ENCODE peak calls at places on chromosome 3, in seven cellular contexts. I is K562, W is HCT116, T is SK-N-SH, B is GM12878, Q is H1, K is HepG2. O is an unnamed sample.

GRCh38 chr3:177597325-177598109 is 400.2 kb upstream of the TBL1XR1 start:
- DNase-seq in K (no peak), Q (no peak), W (no peak), T (peak; percentile 22), I (peak; percentile 60), B (no peak), O (peak; percentile 92)

GRCh38 chr3:101634591-101635196 is 42.2 kb downstream of the ZBTB11 start:
- DNase-seq in T (no peak), Q (no peak), K (no peak), I (peak; percentile 70), W (no peak), B (no peak), O (no peak)

GRCh38 chr3:194497799-194498575 is 11.2 kb upstream of the ATP13A3 start:
- DNase-seq in B (no peak), Q (no peak), W (no peak), T (no peak), I (no peak), K (peak; percentile 58), O (peak; percentile 87)

GRCh38 chr3:178845446-178846118 is 226.0 kb downstream of the ZMAT3 start:
- DNase-seq in W (no peak), B (no peak), I (no peak), K (no peak), Q (no peak), T (no peak), O (peak; percentile 73)

GRCh38 chr3:1600700-1601418 is 497.8 kb upstream of the CNTN4 start:
- DNase-seq in B (no peak), W (no peak), K (no peak), I (no peak), T (no peak), Q (no peak), O (no peak)

GRCh38 chr3:87313641-87314040 is 37.3 kb upstream of the POU1F1 start:
- DNase-seq in Q (no peak), W (no peak), K (no peak), B (no peak), T (no peak), I (no peak), O (no peak)

GRCh38 chr3:13539285-13539625 is 9.7 kb upstream of the FBLN2 start:
- DNase-seq in I (no peak), Q (no peak), K (no peak), B (no peak), T (no peak), W (no peak), O (no peak)

GRCh38 chr3:60250210-60250609 is 1001.0 kb downstream of the FHIT start:
- DNase-seq in B (no peak), T (no peak), W (no peak), K (no peak), I (no peak), Q (no peak), O (no peak)

GRCh38 chr3:160678447-160678846 is 1.5 kb downstream of the ARL14 start:
- DNase-seq in T (no peak), W (no peak), Q (no peak), K (peak; percentile 45), B (no peak), I (no peak), O (no peak)

GRCh38 chr3:84987709-84988504 is 29.1 kb downstream of the CADM2 start:
- DNase-seq in T (peak; percentile 50), Q (no peak), W (no peak), I (no peak), B (no peak), K (no peak), O (no peak)

GRCh38 chr3:185150561-185150960 is 2.3 kb downstream of the C3orf70 start:
- DNase-seq in B (no peak), I (no peak), W (no peak), Q (no peak), K (no peak), T (no peak), O (no peak)

GRCh38 chr3:46943237-46944187 is 33.0 kb downstream of the CCDC12 start:
- DNase-seq in W (peak; percentile 68), Q (no peak), K (peak; percentile 94), T (no peak), I (no peak), B (no peak), O (no peak)

GRCh38 chr3:52873433-52874159 is 23.8 kb downstream of the STIMATE start:
- DNase-seq in T (no peak), I (peak; percentile 17), K (no peak), B (no peak), Q (no peak), W (no peak), O (no peak)

GRCh38 chr3:173659972-173660371 is 262.4 kb downstream of the NLGN1 start:
- DNase-seq in B (no peak), T (no peak), Q (no peak), W (no peak), I (no peak), K (no peak), O (no peak)

GRCh38 chr3:184513276-184514150 is 48.1 kb upstream of the EPHB3 start:
- DNase-seq in K (peak; percentile 58), I (peak; percentile 78), T (peak; percentile 94), B (peak; percentile 7), Q (peak; percentile 75), W (peak; percentile 69), O (peak; percentile 98)

GRCh38 chr3:15796771-15797599 is 794 bp downstream of the ANKRD28 start:
- DNase-seq in B (no peak), K (peak; percentile 52), I (peak; percentile 42), W (peak; percentile 56), T (peak; percentile 9), Q (no peak), O (no peak)

GRCh38 chr3:157131861-157132260 is 28.1 kb downstream of the CCNL1 start:
- DNase-seq in W (no peak), Q (no peak), B (no peak), T (no peak), K (no peak), I (no peak), O (no peak)

GRCh38 chr3:11306815-11307589 is 34.8 kb downstream of the ATG7 start:
- DNase-seq in I (no peak), Q (no peak), W (no peak), K (no peak), B (no peak), T (no peak), O (no peak)

GRCh38 chr3:34394978-34395748 is 596.7 kb downstream of the PDCD6IP start:
- DNase-seq in I (no peak), T (peak; percentile 5), Q (no peak), B (no peak), W (no peak), K (no peak), O (no peak)

GRCh38 chr3:21944251-21944650 is 193.2 kb upstream of the ZNF385D start:
- DNase-seq in K (no peak), T (no peak), W (no peak), B (no peak), I (no peak), Q (no peak), O (no peak)

DNA sequence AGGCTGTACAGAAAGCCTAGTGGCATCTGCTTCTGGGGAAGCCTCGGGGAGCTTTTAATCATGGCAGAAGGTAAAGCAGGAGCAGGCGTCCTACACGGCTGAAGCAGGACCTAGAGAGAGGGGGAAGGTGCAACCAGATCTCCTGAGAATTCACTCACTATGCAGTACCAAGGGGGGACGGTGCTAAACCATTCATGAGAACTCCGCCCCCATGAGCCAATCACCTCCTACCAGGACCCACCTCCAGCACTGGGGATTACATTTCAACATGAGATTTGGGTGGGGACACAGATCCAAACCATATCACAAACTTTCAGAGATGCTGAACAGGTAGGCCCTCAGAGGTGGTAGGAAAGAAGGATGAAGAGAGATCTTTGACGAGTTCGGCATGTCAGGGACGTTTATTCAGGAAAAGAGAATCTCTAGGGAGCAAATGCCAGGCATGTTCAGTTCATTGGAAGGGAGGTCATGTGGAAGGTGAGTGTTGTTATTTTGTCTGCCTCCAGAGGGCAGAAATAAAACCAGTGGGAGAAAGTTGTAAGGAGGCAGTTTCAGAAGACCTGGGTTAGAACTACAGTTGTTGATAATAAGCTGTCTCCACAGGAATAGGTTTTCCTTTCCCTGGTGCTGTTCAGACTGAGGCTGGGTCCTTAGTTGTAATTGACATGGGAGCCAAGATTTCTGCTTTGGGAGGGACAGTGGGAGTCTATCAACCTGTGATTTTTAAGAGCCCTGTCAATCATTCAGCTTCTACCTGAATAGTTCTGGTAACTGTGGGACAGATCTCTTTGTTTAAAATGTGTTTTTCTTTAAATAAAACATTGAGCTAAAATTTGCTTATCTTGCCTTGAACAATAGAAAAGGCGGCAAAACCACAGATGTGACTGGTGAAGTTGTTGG is 4.3 kb upstream of the FNDC3B start:
- DNase-seq in T (peak; percentile 31), I (peak; percentile 65), B (no peak), Q (no peak), W (peak; percentile 37), K (no peak), O (peak; percentile 85)
- TF ChIP-seq JUND in T (no peak), I (no peak), B (no peak), Q (peak; percentile 10), W (no peak), K (no peak), O (no peak)

DNA sequence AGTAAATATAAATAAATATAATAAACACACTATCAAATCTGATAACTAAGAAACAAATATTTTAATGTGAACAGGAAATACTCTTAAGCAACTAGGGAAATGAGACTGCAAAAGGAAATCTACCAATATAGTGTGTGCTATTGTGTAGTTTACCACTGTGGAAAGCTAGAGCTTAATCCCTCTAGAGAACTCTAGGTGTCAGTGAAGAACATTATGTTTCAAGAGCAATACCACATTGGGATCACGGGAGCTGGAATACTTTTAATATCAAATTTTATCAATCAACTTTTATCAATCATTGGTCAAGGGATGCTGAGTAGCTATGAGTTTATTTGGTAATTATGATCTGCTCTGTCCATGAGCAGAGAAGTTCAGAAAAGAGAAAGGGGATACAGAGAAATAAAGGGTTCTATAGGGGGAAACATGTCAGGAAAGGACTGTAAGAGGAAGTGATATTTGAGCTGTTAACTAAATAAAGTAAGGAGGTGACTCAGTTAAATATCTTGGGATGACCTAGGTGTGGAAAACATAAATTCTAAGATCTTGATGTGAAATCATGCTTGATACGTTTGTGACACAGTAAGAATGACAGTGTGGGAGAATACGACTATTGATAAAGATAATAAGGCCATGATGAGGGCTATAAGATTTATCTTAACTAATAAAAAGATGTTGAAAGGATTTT is 762.2 kb upstream of the ALCAM start:
- DNase-seq in Q (no peak), B (no peak), T (no peak), I (no peak), W (peak; percentile 18), K (no peak), O (peak; percentile 52)
- TF ChIP-seq JUND in Q (no peak), B (no peak), T (no peak), I (no peak), W (no peak), K (no peak), O (no peak)

DNA sequence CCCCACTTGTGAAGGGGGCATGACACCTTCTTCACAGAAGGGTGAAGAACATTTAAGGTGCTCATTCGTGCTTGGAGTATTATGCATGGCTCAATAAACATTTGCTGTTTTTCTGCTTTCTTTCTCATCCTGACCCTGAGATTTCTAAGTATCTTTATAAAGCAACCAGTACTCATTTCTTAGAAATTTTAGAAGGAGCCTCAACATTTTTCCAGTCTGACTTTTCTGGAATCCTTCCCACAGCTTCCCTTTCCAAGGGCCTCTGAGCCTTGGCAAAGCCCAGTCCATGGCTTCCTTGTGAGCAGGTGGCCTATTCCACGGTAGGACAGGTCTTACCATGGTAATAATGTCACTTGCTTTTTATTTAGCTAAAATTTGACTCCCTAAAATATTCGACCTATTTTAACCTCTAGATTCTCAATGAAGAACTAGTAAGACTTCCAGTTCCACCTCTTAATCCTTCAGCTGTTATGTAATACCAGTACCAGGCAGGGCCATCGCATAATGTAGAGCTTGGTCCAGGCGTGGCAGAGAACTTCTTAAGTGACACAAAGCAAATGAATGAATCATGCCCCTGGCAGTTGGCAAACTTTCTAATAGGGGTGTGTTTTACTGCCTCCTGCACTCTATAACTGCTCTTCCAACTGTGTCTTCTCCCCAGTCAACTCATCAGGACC is 1.0 kb upstream of the TM4SF4 start:
- DNase-seq in Q (no peak), T (no peak), K (no peak), B (no peak), W (peak; percentile 19), I (no peak), O (no peak)
- TF ChIP-seq JUND in Q (no peak), T (peak; percentile 49), K (no peak), B (no peak), W (peak; percentile 41), I (no peak), O (no peak)

GRCh38 chr3:27714692-27715453 is 7.2 kb downstream of the EOMES start:
- DNase-seq in I (no peak), T (no peak), B (no peak), Q (no peak), K (peak; percentile 18), W (no peak), O (no peak)
- TF ChIP-seq JUND in I (no peak), T (no peak), B (no peak), Q (no peak), K (no peak), W (no peak), O (no peak)